ENCODE peak calls at places on chromosomes 3 and 15, in ten cellular contexts. V is body of pancreas; Q is stimulated activated CD4-positive, alpha-beta T cell treated with anti-CD3 and anti-CD28 coated beads, Interleukin-1b, Interleukin-23, amount 100 ng/mL, for 24 hours; L is NCI-H524; F is activated T-helper 1 cell treated with anti-CD3 and anti-CD28 coated beads, Interleukin-2, amount 50 U/mL, for 16 hours; Y is NCI-H1436; A is vagina; H is choroid plexus epithelial cell; E is AG09309; W is left cardiac atrium. G is an unnamed sample.

GRCh38 chr15:63048986-63049665 is 6.6 kb downstream of the TPM1 start:
- DNase-seq in V (peak; percentile 43), Q (no peak), L (peak; percentile 39), F (no peak), Y (no peak), A (no peak), H (peak; percentile 69), E (no peak), W (peak; percentile 59), G (peak; percentile 58)

GRCh38 chr3:143597774-143598652 is 250.3 kb downstream of the SLC9A9 start:
- DNase-seq in V (no peak), Q (no peak), L (no peak), F (no peak), Y (peak; percentile 73), A (no peak), H (no peak), E (no peak), W (no peak), G (no peak)

GRCh38 chr3:104102386-104102785 is 1264.3 kb upstream of the ALCAM start:
- DNase-seq in V (peak; percentile 43), Q (no peak), L (peak; percentile 45), F (no peak), Y (peak; percentile 12), A (no peak), H (peak; percentile 88), E (peak; percentile 4), W (no peak), G (peak; percentile 44)

GRCh38 chr3:54999801-55000200 is 71.9 kb upstream of the LRTM1 start:
- DNase-seq in V (no peak), Q (no peak), L (peak; percentile 75), F (no peak), Y (peak; percentile 26), A (no peak), H (no peak), E (no peak), W (no peak), G (no peak)

GRCh38 chr3:107428051-107428858 is 51.0 kb downstream of the CCDC54 start:
- DNase-seq in V (no peak), Q (no peak), L (no peak), F (no peak), Y (no peak), A (no peak), H (no peak), E (no peak), W (no peak), G (no peak)

GRCh38 chr15:75542386-75542797 is 36.7 kb downstream of the PTPN9 start:
- DNase-seq in V (no peak), Q (no peak), L (no peak), F (no peak), Y (no peak), A (no peak), H (peak; percentile 58), E (no peak), W (no peak), G (no peak)

GRCh38 chr15:82792068-82792467 is 13.8 kb downstream of the FSD2 start:
- DNase-seq in V (no peak), Q (no peak), L (no peak), F (no peak), Y (no peak), A (no peak), H (no peak), E (no peak), W (no peak), G (no peak)

GRCh38 chr3:143421556-143421955 is 302.0 kb downstream of the CHST2 start:
- DNase-seq in V (no peak), Q (no peak), L (no peak), F (no peak), Y (no peak), A (no peak), H (peak; percentile 47), E (no peak), W (no peak), G (no peak)

GRCh38 chr3:47370887-47371697 is 9.7 kb upstream of the PTPN23 start:
- DNase-seq in V (no peak), Q (no peak), L (no peak), F (no peak), Y (no peak), A (no peak), H (peak; percentile 23), E (no peak), W (no peak), G (no peak)

GRCh38 chr3:174243194-174243593 is 615.9 kb upstream of the NAALADL2 start:
- DNase-seq in V (no peak), Q (no peak), L (no peak), F (no peak), Y (no peak), A (no peak), H (peak; percentile 5), E (peak; percentile 5), W (no peak), G (no peak)

GRCh38 chr3:81245505-81245904 is 515.9 kb downstream of the GBE1 start:
- DNase-seq in V (no peak), Q (no peak), L (no peak), F (no peak), Y (no peak), A (no peak), H (peak; percentile 8), E (no peak), W (no peak), G (no peak)

G was measured in tibial nerve.